ENCODE peak calls at places on chromosome 17, in eight cellular contexts. T is uterus, R is DND-41, O is tibial nerve, I is endothelial cell of umbilical vein, C is psoas muscle, A is gastrocnemius medialis, P is K562. E is an unnamed sample. For H3K4me1, the result is how much of the 10 kb centered on the place peaks cover.

GRCh38 chr17:63224644-63225043 is 221.5 kb downstream of the CYB561 start:
- DNase-seq in O (no peak), C (no peak), A (no peak), I (no peak), R (no peak), T (no peak), P (no peak), E (no peak)

GRCh38 chr17:36934759-36935630 is 2.3 kb upstream of the LHX1 start:
- DNase-seq in C (no peak), I (no peak), A (no peak), P (peak), R (no peak), O (no peak), T (no peak), E (no peak)

GRCh38 chr17:55458977-55459376 is 37.3 kb upstream of the MMD start:
- DNase-seq in O (no peak), A (no peak), T (no peak), R (no peak), P (no peak), I (peak), C (no peak), E (no peak)

GRCh38 chr17:55344514-55344997 is 77.1 kb downstream of the MMD start:
- DNase-seq in P (peak), C (no peak), O (no peak), A (no peak), R (peak), T (no peak), I (no peak), E (no peak)

GRCh38 chr17:65261682-65262636 is 124.8 kb downstream of the RGS9 start:
- DNase-seq in T (no peak), I (peak), P (no peak), O (no peak), R (no peak), A (no peak), C (no peak), E (no peak)

GRCh38 chr17:77693776-77694175 is 264.7 kb upstream of the TNRC6C start:
- DNase-seq in T (no peak), O (no peak), I (no peak), C (no peak), R (no peak), A (no peak), P (no peak), E (no peak)

GRCh38 chr17:66165537-66166123 is 26.3 kb downstream of the CEP112 start:
- DNase-seq in C (no peak), O (peak), A (no peak), P (peak), R (peak), I (peak), T (no peak), E (no peak)

GRCh38 chr17:73401911-73402310 is 90.1 kb upstream of the CDC42EP4 start:
- DNase-seq in T (no peak), I (no peak), P (peak), O (peak), C (peak), A (no peak), R (no peak), E (peak)

GRCh38 chr17:10111907-10112452 is 86.4 kb downstream of the GAS7 start:
- DNase-seq in C (no peak), O (no peak), A (no peak), I (no peak), R (no peak), P (no peak), T (no peak), E (no peak)

GRCh38 chr17:57276621-57277020 is 20.3 kb downstream of the MSI2 start:
- DNase-seq in O (no peak), A (no peak), P (no peak), I (no peak), C (no peak), R (no peak), T (no peak), E (no peak)

GRCh38 chr17:59859444-59860025 is 33.2 kb downstream of the TUBD1 start:
- DNase-seq in P (no peak), C (no peak), O (no peak), A (no peak), I (peak), T (no peak), R (no peak), E (no peak)

GRCh38 chr17:75514299-75515228 is 773 bp downstream of the CASKIN2 start:
- DNase-seq in A (no peak), T (peak), P (peak), C (no peak), R (peak), O (no peak), I (no peak), E (no peak)
- H3K4me1 ChIP-seq in A (half or more), T (under half), P (under half), C (half or more), R (half or more), O (half or more), I (half or more), E (half or more)

GRCh38 chr17:31492880-31493655 is 101.6 kb downstream of the RAB11FIP4 start:
- DNase-seq in A (no peak), R (no peak), O (peak), I (no peak), P (peak), T (no peak), C (peak), E (peak)

GRCh38 chr17:31494259-31495048 is 103.0 kb downstream of the RAB11FIP4 start:
- DNase-seq in I (no peak), T (no peak), R (no peak), A (no peak), P (no peak), O (no peak), C (no peak), E (no peak)

GRCh38 chr17:31495049-31495885 is 103.8 kb downstream of the RAB11FIP4 start:
- DNase-seq in O (no peak), R (no peak), A (no peak), I (no peak), P (no peak), T (no peak), C (no peak), E (no peak)

GRCh38 chr17:31492206-31492605 is 100.7 kb downstream of the RAB11FIP4 start:
- DNase-seq in C (no peak), A (no peak), O (no peak), I (no peak), T (no peak), P (no peak), R (no peak), E (no peak)

GRCh38 chr17:31493656-31494155 is 102.2 kb downstream of the RAB11FIP4 start:
- DNase-seq in I (no peak), A (no peak), P (no peak), R (no peak), O (no peak), C (no peak), T (no peak), E (no peak)
- H3K4me3 ChIP-seq in I (no peak), A (no peak), P (no peak), R (no peak), O (peak), C (no peak), T (no peak), E (no peak)

GRCh38 chr17:49193513-49194296 is 16.7 kb downstream of the GNGT2 start:
- DNase-seq in A (peak), C (peak), T (peak), P (peak), I (peak), O (peak), R (no peak), E (no peak)
- TF ChIP-seq CTCF in A (no peak), C (no peak), T (no peak), P (no peak), I (no peak), O (no peak), R (no peak), E (no peak)

DNA sequence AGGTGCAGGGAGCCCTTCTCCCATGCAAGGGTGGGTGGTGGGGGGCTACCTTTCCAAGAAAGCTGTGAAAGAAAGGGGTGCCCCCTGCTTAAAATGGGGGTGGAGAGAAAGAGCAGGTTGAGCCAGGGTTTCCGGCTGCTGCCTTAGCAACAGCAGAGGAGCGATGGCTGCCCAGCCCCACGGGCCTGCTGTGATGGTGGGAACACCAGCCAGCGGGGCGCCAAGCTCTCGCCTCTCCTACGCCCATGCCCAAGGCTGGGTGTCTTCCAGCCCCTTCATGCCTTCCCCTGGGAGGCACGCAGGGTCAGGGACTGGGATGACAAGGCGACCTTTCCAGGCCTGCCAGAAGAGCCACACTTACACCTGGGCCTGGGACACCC is 3.0 kb downstream of the FMNL1 start:
- DNase-seq in I (no peak), C (no peak), P (no peak), O (no peak), T (no peak), R (peak), A (no peak), E (no peak)
- H3K4me1 ChIP-seq in I (under half), C (under half), P (half or more), O (under half), T (under half), R (half or more), A (under half), E (half or more)

DNA sequence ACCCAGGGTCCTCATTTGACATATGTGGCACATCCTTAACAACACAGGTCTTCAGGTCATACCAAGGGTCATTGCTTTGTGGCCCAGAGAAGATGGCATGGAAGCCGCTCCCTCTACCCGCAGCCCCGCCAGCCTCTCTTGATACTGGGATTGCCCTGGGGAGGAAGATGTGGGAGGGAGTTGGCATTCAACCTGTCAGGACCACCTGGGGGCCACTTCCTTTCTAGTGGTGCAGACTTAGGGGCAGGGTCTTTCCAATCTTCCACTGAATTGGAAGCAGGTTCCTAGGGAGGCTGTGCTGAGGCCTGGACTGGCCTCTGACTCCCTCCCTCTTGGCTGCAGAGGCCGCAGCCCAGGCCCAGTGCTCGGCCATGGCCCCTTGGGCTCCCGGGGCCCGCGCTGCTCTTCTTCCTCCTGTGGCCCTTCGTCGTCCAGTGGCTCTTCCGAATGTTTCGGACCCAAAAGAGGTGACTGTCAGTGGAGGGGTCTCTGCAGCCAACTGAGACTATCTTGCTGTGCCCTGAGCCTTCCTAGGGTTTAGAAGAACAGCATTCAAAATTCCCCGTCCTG is 5.1 kb upstream of the HEXIM1 start:
- DNase-seq in O (no peak), T (no peak), I (no peak), C (no peak), P (no peak), A (no peak), R (no peak), E (peak)
- H3K4me3 ChIP-seq in O (peak), T (peak), I (no peak), C (peak), P (no peak), A (no peak), R (no peak), E (peak)

DNA sequence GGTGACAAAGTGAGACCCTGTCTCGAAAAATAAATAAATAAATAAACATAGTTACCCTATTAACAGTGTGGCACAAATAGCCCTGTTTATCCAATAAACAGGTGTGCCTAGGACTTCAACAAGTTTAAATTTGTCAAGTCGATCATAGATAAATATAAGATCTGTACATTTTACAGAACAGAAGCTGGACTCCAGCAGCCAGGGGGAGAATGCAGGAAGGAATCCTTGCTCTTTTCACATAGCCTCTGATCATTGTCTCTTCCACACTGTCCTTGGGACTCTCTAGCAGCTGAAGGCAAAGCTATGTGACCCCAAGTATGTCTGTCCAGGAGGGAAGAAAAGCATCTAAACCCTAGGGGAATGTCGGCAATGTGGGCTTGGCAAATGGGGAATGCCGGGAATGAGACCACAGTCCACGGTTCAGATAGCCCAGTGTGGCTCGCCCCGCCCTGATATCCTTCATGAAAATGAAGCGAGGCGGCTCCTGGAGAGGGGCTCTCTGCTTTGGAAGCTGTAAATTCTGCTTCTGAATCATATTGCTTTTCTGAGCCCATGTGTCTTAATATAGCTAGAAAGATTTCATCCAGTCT is 24.8 kb upstream of the GRB2 start:
- DNase-seq in T (no peak), P (no peak), R (no peak), I (no peak), A (no peak), C (no peak), O (no peak), E (no peak)
- TF ChIP-seq CTCF in T (no peak), P (no peak), R (no peak), I (no peak), A (no peak), C (no peak), O (no peak), E (no peak)

GRCh38 chr17:83083368-83084201 is 4.2 kb downstream of the METRNL start:
- DNase-seq in T (peak), A (no peak), P (no peak), O (no peak), R (no peak), C (peak), I (peak), E (no peak)

GRCh38 chr17:83085103-83085502 is 5.7 kb downstream of the METRNL start:
- DNase-seq in R (no peak), A (no peak), C (no peak), P (no peak), I (no peak), O (no peak), T (no peak), E (no peak)

GRCh38 chr17:83084214-83084613 is 4.8 kb downstream of the METRNL start:
- DNase-seq in P (no peak), A (no peak), C (no peak), O (no peak), I (no peak), T (no peak), R (no peak), E (no peak)

GRCh38 chr17:83085526-83086196 is 6.3 kb downstream of the METRNL start:
- DNase-seq in P (no peak), A (no peak), I (no peak), R (no peak), O (no peak), C (no peak), T (no peak), E (no peak)

GRCh38 chr17:83084621-83085056 is 5.2 kb downstream of the METRNL start:
- DNase-seq in T (no peak), I (no peak), O (no peak), C (no peak), R (no peak), P (no peak), A (no peak), E (no peak)
- H3K4me1 ChIP-seq in T (under half), I (under half), O (half or more), C (under half), R (under half), P (under half), A (under half), E (half or more)

E was measured in left ventricle myocardium inferior.